ENCODE peak calls at places on chromosomes 12 and 14, in six cellular contexts. W is nephron progenitor cell, L is left ventricle myocardium inferior, Z is GM06990, N is astrocyte of the cerebellum, Q is heart left ventricle. O is an unnamed sample.

GRCh38 chr14:71468701-71469100 is 463.5 kb upstream of the RGS6 start:
- DNase-seq in L (no peak), Z (no peak), N (no peak), W (no peak), Q (no peak), O (no peak)

GRCh38 chr12:87813476-87814234 is 215.5 kb downstream of the C12orf50 start:
- DNase-seq in W (no peak), Z (no peak), Q (no peak), L (no peak), N (peak), O (no peak)

GRCh38 chr12:18224745-18225144 is 36.6 kb upstream of the PIK3C2G start:
- DNase-seq in N (peak), L (no peak), Z (no peak), Q (no peak), W (no peak), O (no peak)

GRCh38 chr12:68364893-68365725 is 32.9 kb upstream of the MDM1 start:
- DNase-seq in Z (peak), L (peak), Q (peak), W (peak), N (peak), O (peak)

GRCh38 chr14:39673141-39674133 is 241.2 kb upstream of the FBXO33 start:
- DNase-seq in W (no peak), L (no peak), N (peak), Q (no peak), Z (no peak), O (no peak)

GRCh38 chr14:54773171-54774006 is 129.2 kb downstream of the GCH1 start:
- DNase-seq in N (peak), W (peak), Z (peak), Q (peak), L (peak), O (peak)

GRCh38 chr12:52023182-52023975 is 16.6 kb downstream of the TAMALIN start:
- DNase-seq in W (peak), Q (peak), Z (peak), N (no peak), L (peak), O (peak)

GRCh38 chr12:103850429-103850828 is 9.4 kb upstream of the NT5DC3 start:
- DNase-seq in W (no peak), L (no peak), N (no peak), Z (no peak), Q (no peak), O (no peak)

GRCh38 chr12:80553316-80553715 is 109.3 kb downstream of the PTPRQ start:
- DNase-seq in Q (no peak), L (no peak), W (no peak), Z (no peak), N (peak), O (no peak)

GRCh38 chr12:12807970-12808702 is 5.0 kb upstream of the DDX47 start:
- DNase-seq in N (no peak), L (peak), Q (peak), W (peak), Z (peak), O (no peak)

GRCh38 chr14:75254901-75255300 is 23.7 kb upstream of the FOS start:
- DNase-seq in N (no peak), W (no peak), Q (no peak), L (no peak), Z (no peak), O (no peak)

GRCh38 chr12:120249266-120249874 is 16.2 kb downstream of the PXN start:
- DNase-seq in W (no peak), Z (no peak), Q (no peak), L (no peak), N (no peak), O (no peak)

GRCh38 chr14:80570930-80571298 is 359.6 kb upstream of the DIO2 start:
- DNase-seq in N (no peak), Q (no peak), W (no peak), Z (no peak), L (no peak), O (no peak)

GRCh38 chr14:80567905-80568512 is 356.7 kb upstream of the DIO2 start:
- DNase-seq in N (no peak), Z (no peak), W (no peak), L (no peak), Q (no peak), O (no peak)

GRCh38 chr14:80576401-80576800 is 365.1 kb upstream of the DIO2 start:
- DNase-seq in Z (no peak), W (no peak), Q (no peak), L (no peak), N (no peak), O (no peak)

GRCh38 chr14:80575763-80576162 is 364.5 kb upstream of the DIO2 start:
- DNase-seq in L (no peak), N (no peak), W (no peak), Q (no peak), Z (no peak), O (no peak)

GRCh38 chr14:80572666-80573065 is 361.4 kb upstream of the DIO2 start:
- DNase-seq in L (no peak), N (no peak), Z (no peak), W (no peak), Q (no peak), O (no peak)
- TF ChIP-seq CTCF in L (no peak), N (no peak), Z (no peak), W (no peak), Q (no peak), O (no peak)

GRCh38 chr12:132144115-132145071 is at the start of the genes DDX51 and NOC4L:
- DNase-seq in N (peak), L (peak), W (peak), Z (peak), Q (peak), O (peak)
- TF ChIP-seq CTCF in N (no peak), L (no peak), W (no peak), Z (peak), Q (no peak), O (no peak)

GRCh38 chr12:6829532-6830220 is 1.5 kb downstream of the P3H3 start:
- DNase-seq in W (no peak), L (no peak), Q (no peak), Z (no peak), N (no peak), O (peak)
- TF ChIP-seq CTCF in W (no peak), L (peak), Q (no peak), Z (no peak), N (peak), O (no peak)

DNA sequence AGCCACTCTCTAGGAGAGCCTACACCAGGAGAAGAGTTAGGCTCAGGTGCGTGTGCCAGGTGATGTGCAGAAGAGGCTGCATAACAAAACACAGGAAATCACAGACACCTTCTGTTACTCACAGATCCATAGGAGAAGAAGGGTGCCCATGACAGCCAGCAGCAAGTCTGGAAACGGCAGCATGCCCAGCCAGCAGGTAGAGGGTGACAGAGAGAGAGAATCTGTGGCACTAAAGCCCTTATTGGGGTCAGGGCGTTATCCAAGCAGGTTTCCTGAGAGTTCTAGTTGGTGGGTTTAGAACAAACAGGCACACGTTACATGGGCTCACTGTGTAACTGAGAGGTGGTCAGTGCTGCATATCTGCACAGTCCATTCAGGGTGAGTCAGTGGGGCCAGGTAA is 14.9 kb upstream of the SLC8A3 start:
- DNase-seq in N (no peak), Z (no peak), W (no peak), L (no peak), Q (no peak), O (no peak)
- TF ChIP-seq CTCF in N (no peak), Z (no peak), W (no peak), L (no peak), Q (no peak), O (no peak)

DNA sequence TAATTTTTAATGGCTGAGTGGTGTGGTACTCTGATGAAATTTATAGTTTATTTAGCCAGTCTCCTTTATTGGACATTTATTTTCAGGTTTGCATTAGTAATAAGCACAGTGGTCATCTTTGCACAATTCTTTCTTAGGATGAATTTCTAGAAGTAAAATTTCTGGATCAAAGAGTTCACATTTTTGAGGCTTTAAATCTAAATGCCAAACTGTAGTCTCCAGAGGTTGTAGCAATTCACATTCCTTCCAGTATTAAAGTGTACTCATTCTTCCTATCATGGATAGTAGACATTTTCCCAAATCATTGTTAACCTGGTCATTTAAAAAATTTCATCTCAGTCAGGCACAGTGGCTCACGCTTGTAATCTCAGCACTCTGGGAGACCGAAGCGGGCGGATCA is 24.8 kb downstream of the SLC39A9 start:
- DNase-seq in Z (no peak), W (no peak), L (no peak), Q (no peak), N (no peak), O (no peak)
- TF ChIP-seq CTCF in Z (no peak), W (no peak), L (no peak), Q (no peak), N (no peak), O (no peak)

GRCh38 chr12:112716099-112717093 is 75.2 kb upstream of the RPH3A start:
- DNase-seq in Z (no peak), Q (no peak), W (peak), L (no peak), N (no peak), O (peak)
- TF ChIP-seq CTCF in Z (no peak), Q (no peak), W (no peak), L (no peak), N (no peak), O (no peak)

GRCh38 chr14:102975662-102976061 is 53.2 kb downstream of the AMN start:
- DNase-seq in W (no peak), N (no peak), Q (no peak), Z (no peak), L (no peak), O (no peak)
- TF ChIP-seq CTCF in W (no peak), N (no peak), Q (no peak), Z (peak), L (no peak), O (no peak)

DNA sequence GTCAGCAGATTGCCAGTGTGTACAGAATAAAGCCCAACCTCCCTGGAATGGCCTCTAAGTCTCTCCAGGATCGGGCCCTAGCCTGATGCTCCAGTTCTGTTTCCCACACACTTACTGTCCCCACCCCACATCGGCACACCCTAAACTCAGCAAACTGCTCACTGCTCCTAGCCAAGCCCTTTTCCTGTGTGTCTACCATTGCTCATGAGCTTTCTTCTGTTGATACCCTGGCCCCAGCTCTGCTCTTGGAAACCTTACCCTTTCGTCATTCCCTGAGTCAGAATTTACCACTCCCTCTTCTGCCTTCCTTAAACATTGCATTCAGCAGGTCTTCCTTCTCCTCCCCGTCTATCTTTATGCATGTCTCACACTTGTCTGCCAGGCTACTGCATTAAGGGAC is 158.9 kb downstream of the TMX1 start:
- DNase-seq in Q (no peak), W (no peak), L (no peak), Z (no peak), N (no peak), O (no peak)
- TF ChIP-seq CTCF in Q (no peak), W (no peak), L (no peak), Z (no peak), N (no peak), O (no peak)

DNA sequence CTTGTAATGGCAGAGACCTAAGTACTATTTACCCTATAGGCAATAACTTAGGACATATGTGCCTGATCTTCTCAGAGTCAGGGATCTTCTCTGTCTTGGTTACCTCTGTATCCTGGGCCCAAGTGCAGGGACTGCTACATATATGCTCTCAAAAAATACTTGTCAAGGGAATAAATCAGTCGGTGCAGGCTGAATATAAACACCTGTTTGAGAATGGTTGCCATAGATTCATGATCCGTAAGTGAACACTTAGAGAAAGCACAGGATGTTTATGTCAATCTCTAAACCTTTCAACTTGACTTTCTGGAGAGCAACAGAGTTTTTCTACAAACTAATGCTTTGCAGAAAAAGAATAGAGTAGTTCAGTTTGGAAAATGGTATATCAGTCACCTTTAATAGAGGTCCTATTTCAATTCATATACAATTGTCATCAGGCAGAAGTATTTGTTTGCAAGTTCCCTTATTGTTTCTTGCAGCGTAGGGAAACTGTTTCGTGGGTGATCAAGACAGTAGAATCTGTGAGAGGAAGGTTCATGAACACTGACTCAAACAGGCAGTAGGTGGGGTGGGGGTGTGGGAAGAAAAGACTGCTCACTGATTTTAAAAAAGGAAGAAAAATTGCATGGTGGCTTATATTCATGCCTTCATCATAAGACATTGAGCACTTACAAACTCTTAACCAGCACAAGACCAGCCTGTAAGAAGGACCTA is 6.0 kb upstream of the UBE2N start:
- DNase-seq in Z (no peak), Q (no peak), L (no peak), N (no peak), W (no peak), O (no peak)
- TF ChIP-seq CTCF in Z (no peak), Q (no peak), L (no peak), N (no peak), W (no peak), O (no peak)

GRCh38 chr14:27175489-27175888 is 577.7 kb upstream of the NOVA1 start:
- DNase-seq in L (no peak), N (no peak), Z (no peak), W (no peak), Q (no peak), O (no peak)
- TF ChIP-seq CTCF in L (no peak), N (no peak), Z (no peak), W (no peak), Q (no peak), O (no peak)

O was measured in glutamatergic neuron.